ENCODE peak calls at places on chromosomes 11 and 22, in five cellular contexts. Y is IMR-90, V is mesenchymal stem cell, T is lower lobe of right lung, F is colonic mucosa. Q is an unnamed sample. For H3K27me3, the result is how much of the 10 kb centered on the place peaks cover.

GRCh38 chr11:16775604-16776283 is 37.3 kb downstream of the C11orf58 start:
- DNase-seq in V (no peak), T (no peak), F (no peak), Y (no peak), Q (no peak)

GRCh38 chr11:34825670-34826383 is 90.4 kb downstream of the APIP start:
- DNase-seq in V (no peak), Y (no peak), F (peak), T (peak), Q (no peak)

GRCh38 chr11:67095214-67095507 is 23.9 kb upstream of the KDM2A start:
- DNase-seq in V (no peak), Y (no peak), F (no peak), T (no peak), Q (no peak)

GRCh38 chr11:83063073-83063754 is 8.5 kb downstream of the RAB30 start:
- DNase-seq in T (no peak), V (peak), Y (peak), F (no peak), Q (no peak)

GRCh38 chr11:58060535-58060934 is 29.8 kb downstream of the OR6Q1 start:
- DNase-seq in Y (no peak), F (no peak), V (no peak), T (no peak), Q (no peak)

GRCh38 chr22:29031236-29031982 is 30.2 kb downstream of the C22orf31 start:
- DNase-seq in Y (peak), V (peak), T (peak), F (peak), Q (peak)

GRCh38 chr11:108895579-108896480 is 231.0 kb downstream of the DDX10 start:
- DNase-seq in F (no peak), V (peak), Y (peak), T (no peak), Q (no peak)

GRCh38 chr11:134988495-134988894 is 576.5 kb upstream of the B3GAT1 start:
- DNase-seq in T (no peak), Y (no peak), V (no peak), F (no peak), Q (no peak)

GRCh38 chr22:38304526-38304925 is 12.7 kb downstream of the CSNK1E start:
- DNase-seq in Y (no peak), T (no peak), V (peak), F (no peak), Q (no peak)

GRCh38 chr11:73818838-73819237 is 31.2 kb downstream of the MRPL48 start:
- DNase-seq in T (no peak), V (peak), Y (peak), F (no peak), Q (no peak)

DNA sequence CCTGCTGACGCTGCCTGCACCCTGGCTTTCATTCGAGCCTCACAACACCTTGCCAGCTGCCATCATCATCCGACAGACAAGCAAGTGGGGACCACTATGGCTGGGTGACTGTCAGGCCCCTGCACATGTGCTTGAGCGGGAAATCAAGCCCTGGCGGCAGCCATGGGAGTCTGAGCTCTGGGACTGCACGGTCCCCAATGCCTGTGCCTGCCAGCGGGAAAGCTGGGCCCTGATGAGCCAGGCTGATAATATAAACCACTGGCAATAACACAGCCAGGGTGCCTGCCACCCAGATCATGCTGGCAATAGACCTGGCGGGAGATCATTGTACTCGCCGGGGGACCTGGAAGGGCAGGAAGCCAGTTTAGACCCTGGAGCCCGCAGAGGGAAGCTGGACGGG is 2.5 kb downstream of the FGF3 start:
- DNase-seq in V (no peak), F (no peak), T (no peak), Y (no peak), Q (no peak)
- H3K27me3 ChIP-seq in V (half or more), F (half or more), T (half or more), Y (half or more), Q (under half)

GRCh38 chr22:41285441-41285819 is 557 bp downstream of the RANGAP1 start:
- DNase-seq in F (peak), T (peak), Y (peak), V (peak), Q (peak)

GRCh38 chr22:41285820-41286638 is at the start of gene RANGAP1:
- DNase-seq in F (peak), Y (peak), V (peak), T (peak), Q (peak)

GRCh38 chr22:41280854-41281253 is 5.1 kb downstream of the RANGAP1 start:
- DNase-seq in T (no peak), Y (no peak), F (no peak), V (no peak), Q (no peak)

GRCh38 chr22:41286639-41287091 is 678 bp upstream of the RANGAP1 start:
- DNase-seq in T (no peak), V (no peak), Y (peak), F (no peak), Q (no peak)

GRCh38 chr22:41284465-41284864 is 1.5 kb downstream of the RANGAP1 start:
- DNase-seq in F (no peak), Y (no peak), T (no peak), V (no peak), Q (no peak)
- H3K4me3 ChIP-seq in F (no peak), Y (no peak), T (no peak), V (no peak), Q (peak)

DNA sequence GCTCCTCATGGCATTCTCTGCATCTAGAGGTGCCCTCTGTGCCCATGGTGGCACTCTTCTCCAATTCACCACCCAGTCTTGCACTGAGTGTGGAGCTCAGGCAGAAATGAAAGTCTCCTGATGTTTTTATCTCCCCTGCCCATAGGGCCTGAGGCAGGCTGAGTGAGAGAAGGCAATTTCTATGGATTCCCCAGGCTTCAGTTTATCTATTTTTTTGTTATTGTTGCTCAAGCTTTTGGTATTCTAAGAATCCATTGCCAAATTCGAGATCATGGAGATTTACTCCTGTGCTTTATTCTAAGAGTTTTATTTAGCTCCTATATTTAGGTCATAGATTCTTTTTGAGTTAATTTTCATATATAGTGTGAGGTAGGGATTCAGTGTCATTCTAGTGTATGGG is 40.7 kb downstream of the TSPAN18 start:
- DNase-seq in T (no peak), F (no peak), Y (peak), V (peak), Q (peak)
- H3K27me3 ChIP-seq in T (under half), F (under half), Y (under half), V (under half), Q (under half)

DNA sequence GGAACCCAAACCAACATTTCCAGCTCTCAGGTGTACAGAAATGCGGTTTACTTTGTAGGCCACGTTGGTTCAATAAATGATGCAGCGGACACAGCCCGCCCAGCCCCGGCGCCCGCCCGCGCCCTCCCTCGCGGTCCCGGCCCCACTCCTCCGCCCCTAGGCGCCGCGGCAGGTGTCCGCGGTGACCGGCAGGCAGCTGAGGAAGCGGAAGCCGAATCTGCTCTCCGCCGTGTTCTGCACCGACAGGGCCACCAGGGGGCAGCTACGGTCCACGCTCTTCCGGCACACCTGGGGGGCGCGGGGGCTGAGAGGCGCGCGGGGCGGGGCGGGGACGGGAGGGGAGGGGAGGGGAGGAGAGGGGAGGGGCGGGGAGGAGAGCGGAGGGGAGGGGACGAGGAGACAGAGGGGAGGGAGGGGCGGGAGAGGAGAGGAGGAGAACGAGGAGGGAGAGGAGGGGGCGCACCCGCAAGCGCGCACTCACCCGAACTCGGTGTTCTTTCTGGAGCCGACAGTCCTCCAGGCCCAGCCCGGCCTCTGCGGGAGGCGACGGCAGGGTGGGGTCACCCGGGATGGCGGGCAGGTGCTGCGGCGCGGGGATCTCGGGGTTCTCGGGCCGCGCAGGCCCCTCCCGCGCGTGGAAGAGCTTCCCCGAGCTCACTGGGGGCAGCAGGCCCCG is 5.6 kb downstream of the LMNTD2 start:
- DNase-seq in T (peak), V (peak), Y (no peak), F (peak), Q (peak)
- H3K4me3 ChIP-seq in T (peak), V (peak), Y (no peak), F (peak), Q (no peak)

GRCh38 chr22:44601725-44602124 is 100.3 kb upstream of the PRR5 start:
- DNase-seq in F (no peak), V (no peak), Y (no peak), T (no peak), Q (no peak)
- H3K27me3 ChIP-seq in F (under half), V (under half), Y (under half), T (under half), Q (under half)

Q was measured in MG63.